ENCODE peak calls at places on chromosome 5, in seven cellular contexts. F is sigmoid colon; O is pancreas; L is CD4-positive, alpha-beta memory T cell; A is mesenchymal stem cell; R is SJSA1; W is psoas muscle. Y is an unnamed sample.
A peak's percentile ranks its signal among the peaks of the same experiment; 100 is the strongest.

GRCh38 chr5:141369994-141370848 is at the start of gene PCDHGB3:
- DNase-seq in F (no peak), O (no peak), L (peak; percentile 38), A (no peak), R (no peak), W (no peak), Y (no peak)

GRCh38 chr5:67516959-67517358 is 320.4 kb upstream of the CD180 start:
- DNase-seq in F (no peak), O (no peak), L (no peak), A (peak; percentile 66), R (no peak), W (no peak), Y (no peak)

GRCh38 chr5:145887217-145887616 is 14.4 kb upstream of the GRXCR2 start:
- DNase-seq in F (no peak), O (no peak), L (no peak), A (no peak), R (no peak), W (no peak), Y (no peak)

GRCh38 chr5:57311251-57311650 is 137.4 kb downstream of the GPBP1 start:
- DNase-seq in F (no peak), O (no peak), L (no peak), A (no peak), R (no peak), W (no peak), Y (no peak)

GRCh38 chr5:87539839-87540238 is 127.1 kb upstream of the CCNH start:
- DNase-seq in F (no peak), O (no peak), L (no peak), A (no peak), R (no peak), W (no peak), Y (no peak)

GRCh38 chr5:140591747-140592372 is 27.2 kb downstream of the SLC35A4 start:
- DNase-seq in F (no peak), O (no peak), L (no peak), A (peak; percentile 70), R (no peak), W (no peak), Y (no peak)

GRCh38 chr5:72366324-72366976 is 46.3 kb downstream of the PTCD2 start:
- DNase-seq in F (peak; percentile 81), O (no peak), L (peak; percentile 35), A (peak; percentile 71), R (peak; percentile 72), W (peak; percentile 39), Y (peak; percentile 76)

GRCh38 chr5:81749562-81750307 is 1.2 kb downstream of the SSBP2 start:
- DNase-seq in F (peak; percentile 72), O (peak; percentile 83), L (peak; percentile 49), A (no peak), R (no peak), W (peak; percentile 41), Y (peak; percentile 55)

GRCh38 chr5:191036-191948 is at the start of gene LRRC14B:
- DNase-seq in F (peak; percentile 87), O (peak; percentile 81), L (no peak), A (no peak), R (no peak), W (peak; percentile 75), Y (no peak)

DNA sequence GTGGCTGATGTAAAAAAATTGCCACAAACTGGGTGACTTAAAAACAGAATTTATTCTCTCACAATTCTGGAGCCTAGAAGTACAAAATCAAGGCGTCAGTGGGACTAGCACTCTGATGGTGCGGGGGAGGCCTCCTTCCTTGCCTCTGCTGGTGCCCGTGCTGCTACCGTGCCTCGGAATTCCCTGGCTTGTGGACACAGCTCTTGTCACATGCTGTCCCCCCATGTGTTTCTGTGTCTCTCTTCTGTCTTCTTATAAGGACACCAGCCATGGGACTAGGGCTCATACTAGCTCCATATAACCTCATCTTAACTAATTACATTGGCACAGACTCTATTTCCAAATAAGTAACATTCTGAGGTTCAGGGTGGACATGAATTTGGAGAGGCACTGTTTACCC is 242.3 kb upstream of the IRX2 start:
- DNase-seq in F (no peak), O (no peak), L (no peak), A (no peak), R (no peak), W (no peak), Y (no peak)
- H3K9me3 ChIP-seq in F (no peaks in the 10 kb centered on the region), O (no peaks in the 10 kb centered on the region), L (no peaks in the 10 kb centered on the region), A (no peaks in the 10 kb centered on the region), R (peaks cover 31% of the 10 kb centered on the region), W (no peaks in the 10 kb centered on the region), Y (no peaks in the 10 kb centered on the region)

DNA sequence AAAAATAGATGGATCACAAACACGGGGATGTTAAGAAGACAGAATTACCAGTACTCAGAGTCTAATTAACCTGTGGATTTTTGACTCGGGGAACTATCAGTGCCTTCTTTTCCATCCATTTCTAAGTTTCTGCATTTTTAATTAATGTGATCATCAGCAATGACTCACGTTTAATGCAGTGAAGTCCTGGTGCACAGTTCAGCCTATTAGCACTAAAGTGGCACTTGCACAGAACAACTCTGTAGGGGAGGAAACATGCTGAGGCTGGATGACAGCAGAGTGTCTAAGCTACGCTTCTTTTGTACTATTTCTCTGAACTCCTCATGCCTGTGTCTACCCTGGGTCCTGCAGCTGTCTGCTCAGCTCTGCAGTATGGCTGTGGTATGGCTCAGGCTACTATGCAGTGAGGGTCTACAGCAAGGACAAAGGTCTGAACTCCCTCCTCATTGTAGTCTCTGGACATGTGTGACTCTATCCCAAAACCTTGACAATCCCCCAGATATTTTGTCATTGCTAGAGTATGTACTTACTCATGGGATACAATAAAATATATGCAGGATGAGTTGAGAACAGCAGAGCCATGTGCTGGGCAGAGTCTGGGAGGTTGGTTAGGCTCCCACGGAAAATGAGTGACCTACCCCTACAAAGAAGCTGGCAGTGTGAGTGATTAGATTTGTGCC is 147.8 kb downstream of the GHR start:
- DNase-seq in F (no peak), O (no peak), L (no peak), A (peak; percentile 15), R (no peak), W (no peak), Y (no peak)
- H3K4me1 ChIP-seq in F (no peaks in the 10 kb centered on the region), O (peaks cover 4% of the 10 kb centered on the region), L (no peaks in the 10 kb centered on the region), A (no peaks in the 10 kb centered on the region), R (no peaks in the 10 kb centered on the region), W (peaks cover 59% of the 10 kb centered on the region), Y (peaks cover 37% of the 10 kb centered on the region)

GRCh38 chr5:172760136-172760535 is 10.9 kb downstream of the DUSP1 start:
- DNase-seq in F (no peak), O (no peak), L (no peak), A (no peak), R (no peak), W (no peak), Y (no peak)

GRCh38 chr5:172758077-172758835 is 12.7 kb downstream of the DUSP1 start:
- DNase-seq in F (peak; percentile 64), O (no peak), L (no peak), A (peak; percentile 100), R (peak; percentile 95), W (no peak), Y (peak; percentile 73)

GRCh38 chr5:172756764-172757393 is 14.1 kb downstream of the DUSP1 start:
- DNase-seq in F (no peak), O (no peak), L (no peak), A (no peak), R (no peak), W (no peak), Y (no peak)

GRCh38 chr5:172757394-172758010 is 13.5 kb downstream of the DUSP1 start:
- DNase-seq in F (peak; percentile 54), O (no peak), L (no peak), A (no peak), R (no peak), W (no peak), Y (no peak)

GRCh38 chr5:172758836-172759149 is 12.2 kb downstream of the DUSP1 start:
- DNase-seq in F (no peak), O (no peak), L (no peak), A (no peak), R (no peak), W (no peak), Y (no peak)
- H3K27ac ChIP-seq in F (no peak overlapping the region), O (no peak overlapping the region), L (no peak overlapping the region), A (no peak overlapping the region), R (peak overlapping the region; percentile 69), W (peak overlapping the region; percentile 46), Y (peak overlapping the region; percentile 50)

GRCh38 chr5:180848265-180848664 is 12.8 kb downstream of the ZFP62 start:
- DNase-seq in F (no peak), O (no peak), L (no peak), A (no peak), R (no peak), W (no peak), Y (no peak)
- H3K9me3 ChIP-seq in F (no peaks in the 10 kb centered on the region), O (no peaks in the 10 kb centered on the region), L (peaks cover 19% of the 10 kb centered on the region), A (peaks cover 32% of the 10 kb centered on the region), R (peaks cover 25% of the 10 kb centered on the region), W (no peaks in the 10 kb centered on the region), Y (peaks cover 42% of the 10 kb centered on the region)

GRCh38 chr5:142830241-142831018 is 60.3 kb downstream of the ARHGAP26 start:
- DNase-seq in F (no peak), O (no peak), L (no peak), A (peak; percentile 22), R (no peak), W (no peak), Y (no peak)
- H3K4me1 ChIP-seq in F (no peaks in the 10 kb centered on the region), O (peaks cover 6% of the 10 kb centered on the region), L (peaks cover 13% of the 10 kb centered on the region), A (peaks cover 19% of the 10 kb centered on the region), R (peaks cover 71% of the 10 kb centered on the region), W (peaks cover 28% of the 10 kb centered on the region), Y (peaks cover 45% of the 10 kb centered on the region)